ENCODE peak calls at places on chromosomes 5 and 9, in eight cellular contexts. D, R, X, W, L, I, J and F are unnamed samples.

GRCh38 chr5:17218353-17219005 is 1.0 kb downstream of the BASP1 start:
- DNase-seq in W (peak), L (peak), D (peak), J (peak), X (peak), I (peak), R (peak), F (no peak)

GRCh38 chr9:5553211-5553610 is 42.9 kb downstream of the PDCD1LG2 start:
- DNase-seq in J (no peak), L (no peak), I (no peak), X (no peak), R (no peak), W (no peak), D (no peak), F (no peak)

GRCh38 chr5:28473531-28474107 is 1435.2 kb upstream of the CDH9 start:
- DNase-seq in R (no peak), I (no peak), W (no peak), L (peak), X (peak), J (no peak), D (no peak), F (no peak)

GRCh38 chr5:60295423-60295822 is 401.9 kb upstream of the PDE4D start:
- DNase-seq in J (no peak), D (peak), L (no peak), X (peak), W (no peak), R (peak), I (peak), F (no peak)

GRCh38 chr5:136166909-136167308 is 26.1 kb downstream of the SMIM32 start:
- DNase-seq in X (peak), W (no peak), D (no peak), J (no peak), R (no peak), I (no peak), L (no peak), F (no peak)

GRCh38 chr5:128196791-128197190 is 113.2 kb downstream of the SLC12A2 start:
- DNase-seq in R (no peak), X (no peak), D (no peak), J (no peak), L (no peak), I (no peak), W (no peak), F (no peak)

GRCh38 chr9:127021664-127022337 is 100.6 kb downstream of the ANGPTL2 start:
- DNase-seq in D (peak), I (no peak), X (no peak), L (peak), W (no peak), J (peak), R (no peak), F (peak)

GRCh38 chr5:32866138-32866537 is 155.0 kb downstream of the NPR3 start:
- DNase-seq in X (no peak), L (no peak), I (no peak), R (no peak), W (no peak), J (no peak), D (no peak), F (no peak)

GRCh38 chr9:136527131-136527530 is 18.7 kb downstream of the NOTCH1 start:
- DNase-seq in R (no peak), L (no peak), W (no peak), D (no peak), J (no peak), X (no peak), I (no peak), F (no peak)

GRCh38 chr9:34403554-34404380 is 27.1 kb upstream of the MYORG start:
- DNase-seq in D (peak), X (peak), W (peak), J (peak), R (peak), I (peak), L (peak), F (peak)

GRCh38 chr5:16936150-16937022 is at the start of gene MYO10:
- DNase-seq in J (peak), W (peak), R (peak), D (peak), I (peak), X (peak), L (peak), F (no peak)

GRCh38 chr5:178469975-178470692 is 120.1 kb downstream of the COL23A1 start:
- DNase-seq in X (no peak), W (no peak), D (no peak), L (peak), I (no peak), J (no peak), R (no peak), F (no peak)

GRCh38 chr5:143758015-143758414 is 53.9 kb upstream of the HMHB1 start:
- DNase-seq in L (no peak), W (no peak), D (no peak), J (no peak), I (no peak), R (no peak), X (no peak), F (no peak)

GRCh38 chr5:76144892-76145291 is 61.7 kb downstream of the SV2C start:
- DNase-seq in L (no peak), X (no peak), J (no peak), W (no peak), I (no peak), D (no peak), R (peak), F (no peak)